ENCODE peak calls at places on chromosomes 3 and 15, in six cellular contexts. Y is progenitor cell of endocrine pancreas, O is AG04449, V is GM20000, R is OCI-LY7, L is endothelial cell. C is an unnamed sample.

GRCh38 chr3:41095702-41096101 is 103.6 kb upstream of the CTNNB1 start:
- DNase-seq in V (no peak), O (no peak), L (no peak), Y (no peak), R (no peak), C (no peak)

GRCh38 chr3:60081381-60082095 is 1031.7 kb upstream of the CFAP20DC start:
- DNase-seq in O (no peak), Y (no peak), L (no peak), R (peak; percentile 78), V (peak; percentile 17), C (no peak)

GRCh38 chr15:71272932-71273331 is 157.7 kb downstream of the THSD4 start:
- DNase-seq in Y (no peak), R (no peak), O (no peak), V (no peak), L (no peak), C (no peak)

GRCh38 chr3:179956416-179956830 is 80.3 kb downstream of the PEX5L start:
- DNase-seq in V (peak; percentile 54), R (peak; percentile 90), O (no peak), Y (no peak), L (no peak), C (no peak)

GRCh38 chr15:99399612-99400011 is 148.3 kb downstream of the LRRC28 start:
- DNase-seq in R (no peak), L (no peak), O (no peak), V (no peak), Y (no peak), C (no peak)

GRCh38 chr15:28024889-28025250 is 74.2 kb downstream of the OCA2 start:
- DNase-seq in L (no peak), O (no peak), V (no peak), Y (no peak), R (no peak), C (no peak)

GRCh38 chr15:71743861-71744382 is 66.4 kb upstream of the NR2E3 start:
- DNase-seq in O (no peak), V (peak; percentile 68), R (peak; percentile 71), Y (peak; percentile 34), L (peak; percentile 69), C (peak; percentile 61)

GRCh38 chr3:98750520-98750919 is 12.6 kb upstream of the ST3GAL6 start:
- DNase-seq in L (no peak), Y (no peak), R (no peak), O (no peak), V (no peak), C (no peak)

GRCh38 chr3:166243511-166243910 is 406.3 kb upstream of the BCHE start:
- DNase-seq in V (no peak), R (no peak), L (no peak), Y (no peak), O (no peak), C (no peak)

GRCh38 chr3:151426337-151426648 is 34.6 kb downstream of the IGSF10 start:
- DNase-seq in O (no peak), R (peak; percentile 52), Y (no peak), V (peak; percentile 30), L (no peak), C (no peak)

GRCh38 chr15:29873942-29874341 is 51.7 kb upstream of the TJP1 start:
- DNase-seq in L (no peak), O (no peak), V (no peak), R (no peak), Y (no peak), C (no peak)

GRCh38 chr15:55407631-55407948 is 569 bp downstream of the CCPG1 start:
- DNase-seq in R (no peak), O (no peak), L (no peak), Y (no peak), V (peak; percentile 17), C (no peak)

DNA sequence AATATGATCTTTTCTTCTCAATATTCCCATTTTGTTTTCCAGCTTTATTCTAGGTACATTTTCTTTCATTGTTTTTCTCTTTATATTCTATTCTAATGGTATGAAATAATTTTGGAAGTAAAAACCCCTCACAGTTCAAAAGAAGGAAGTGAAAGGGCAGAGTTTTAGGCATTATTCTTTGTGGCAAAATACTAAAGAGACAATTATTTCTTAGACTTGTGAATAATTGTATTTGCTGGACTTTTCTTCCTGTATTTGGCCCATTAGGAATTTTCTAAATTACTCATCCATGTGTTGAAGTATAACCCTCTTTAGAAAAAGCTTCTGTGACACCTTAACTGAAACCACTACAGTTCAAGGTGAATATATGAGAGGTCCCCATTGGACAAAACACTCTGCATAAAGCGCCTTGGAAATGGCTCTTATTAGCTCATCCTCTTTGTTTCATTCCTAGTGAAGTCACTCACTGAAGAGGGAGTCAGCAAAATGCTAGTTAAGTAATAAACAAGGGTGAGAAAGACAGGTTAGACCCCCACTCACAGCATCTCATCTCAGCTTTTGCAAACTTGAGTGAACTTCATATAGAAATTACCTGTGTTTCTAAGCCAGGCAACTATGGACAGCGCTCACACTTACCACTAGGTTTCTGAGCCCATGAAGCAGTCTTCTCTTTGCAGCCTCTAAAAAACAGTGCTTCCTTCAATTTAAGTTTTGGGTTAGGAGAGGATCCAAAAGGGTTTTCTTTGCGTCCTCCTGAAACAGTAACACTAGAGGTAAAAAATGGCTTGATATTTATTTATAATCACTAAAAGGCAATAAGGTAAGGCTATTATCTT is 327.5 kb downstream of the ARPP21 start:
- DNase-seq in L (no peak), R (no peak), V (no peak), Y (no peak), O (no peak), C (no peak)
- TF ChIP-seq CTCF in L (no peak), R (no peak), V (no peak), Y (no peak), O (no peak), C (no peak)

GRCh38 chr15:54305138-54305537 is 326.9 kb downstream of the UNC13C start:
- DNase-seq in V (no peak), Y (no peak), R (no peak), L (no peak), O (no peak), C (no peak)
- TF ChIP-seq CTCF in V (no peak), Y (no peak), R (no peak), L (no peak), O (no peak), C (no peak)

DNA sequence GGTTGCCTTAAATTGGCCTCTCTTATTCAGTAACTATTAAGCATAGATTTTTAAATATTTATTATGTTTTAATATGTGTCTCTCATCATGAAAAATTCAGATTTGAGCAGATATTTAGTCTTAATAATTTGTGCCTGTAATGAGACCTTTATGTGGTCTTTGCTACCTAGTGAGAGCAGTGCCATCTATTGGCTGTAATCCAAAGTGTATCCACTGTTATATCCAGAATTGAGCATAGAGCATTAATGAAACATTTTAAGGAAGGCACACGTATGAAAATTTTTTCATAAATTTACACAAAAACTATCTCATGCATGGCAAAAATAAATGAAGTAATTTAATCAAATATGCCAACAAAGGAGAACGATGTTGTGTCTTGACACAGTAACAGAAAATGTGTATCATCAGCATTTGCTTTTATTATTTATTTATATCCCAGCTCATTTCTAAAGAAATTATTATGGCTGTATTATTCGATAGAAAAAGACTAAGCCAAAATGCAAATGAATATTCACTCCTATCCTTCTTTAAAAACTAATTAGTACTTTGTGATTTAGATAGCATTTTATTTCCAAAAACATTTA is 203.5 kb downstream of the RSRC1 start:
- DNase-seq in V (peak; percentile 32), R (peak; percentile 52), O (no peak), Y (no peak), L (no peak), C (no peak)
- TF ChIP-seq CTCF in V (peak; percentile 53), R (peak; percentile 94), O (peak; percentile 22), Y (peak; percentile 80), L (peak; percentile 47), C (peak; percentile 64)

DNA sequence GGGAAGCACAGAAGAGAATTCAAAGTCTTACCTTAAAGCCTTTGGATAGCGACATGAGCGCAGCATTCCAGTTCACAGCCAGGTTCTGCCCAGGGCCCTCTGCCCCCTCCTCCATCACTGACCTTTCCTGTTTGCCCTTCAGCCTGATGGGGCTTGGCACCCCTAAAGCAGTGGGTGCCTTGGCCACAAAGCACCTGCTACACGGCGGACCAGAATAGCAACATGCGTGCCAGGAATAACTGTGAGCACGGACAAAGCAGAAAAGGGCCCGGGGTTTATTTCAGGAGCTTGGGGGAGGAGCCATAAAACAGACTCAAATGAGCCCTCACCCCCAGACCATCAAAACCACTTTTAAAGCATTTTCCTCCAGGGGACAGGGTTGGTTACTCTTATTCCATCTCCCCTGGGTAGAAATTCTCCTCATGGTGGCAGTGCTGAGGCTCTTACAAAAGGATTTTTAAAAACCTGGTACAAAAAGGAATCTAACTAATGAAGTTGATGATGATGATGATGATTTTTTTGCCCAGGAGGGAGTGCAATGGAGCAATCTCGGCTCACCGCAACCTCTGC is 135.4 kb downstream of the KLF13 start:
- DNase-seq in Y (no peak), V (no peak), R (peak; percentile 59), L (no peak), O (no peak), C (no peak)
- TF ChIP-seq CTCF in Y (no peak), V (no peak), R (peak; percentile 74), L (no peak), O (no peak), C (no peak)

GRCh38 chr3:113275876-113276580 is 64.7 kb downstream of the BOC start:
- DNase-seq in Y (no peak), L (no peak), O (no peak), V (peak; percentile 65), R (peak; percentile 38), C (peak; percentile 47)
- TF ChIP-seq CTCF in Y (peak; percentile 44), L (no peak), O (no peak), V (no peak), R (no peak), C (no peak)

DNA sequence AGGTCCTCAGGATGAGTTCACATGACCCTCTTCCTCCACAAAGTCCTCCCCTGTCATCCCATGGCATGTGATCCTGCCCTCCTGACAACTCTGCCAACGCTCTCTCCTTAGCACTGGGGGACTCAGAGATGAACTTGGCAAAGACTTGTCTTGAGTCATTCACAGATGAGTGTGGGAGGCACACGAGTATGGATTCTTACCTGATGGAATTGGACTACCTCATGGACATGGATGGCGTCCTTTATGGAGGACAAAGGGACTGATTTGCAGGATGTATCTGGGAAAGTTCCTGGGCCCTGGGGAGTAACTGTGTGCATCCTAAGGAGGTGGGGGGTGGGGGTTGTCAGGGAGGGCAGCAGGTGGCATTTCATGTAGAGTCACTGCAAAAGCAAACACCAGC is 38.2 kb upstream of the TOPBP1 start:
- DNase-seq in V (no peak), O (no peak), R (no peak), L (no peak), Y (no peak), C (no peak)
- TF ChIP-seq CTCF in V (no peak), O (no peak), R (no peak), L (no peak), Y (no peak), C (no peak)

GRCh38 chr3:48634661-48635221 is 520 bp downstream of the SLC26A6 start:
- DNase-seq in O (no peak), R (peak; percentile 67), L (peak; percentile 36), V (peak; percentile 79), Y (no peak), C (peak; percentile 47)

GRCh38 chr3:48631516-48632448 is 3.5 kb downstream of the SLC26A6 start:
- DNase-seq in L (no peak), R (no peak), V (no peak), O (no peak), Y (no peak), C (no peak)

GRCh38 chr3:48635222-48636021 is at the start of gene SLC26A6:
- DNase-seq in Y (peak; percentile 96), L (peak; percentile 98), O (peak; percentile 56), V (peak; percentile 100), R (peak; percentile 96), C (peak; percentile 99)

GRCh38 chr3:48633743-48634142 is 1.5 kb downstream of the SLC26A6 start:
- DNase-seq in O (no peak), R (no peak), L (no peak), Y (no peak), V (no peak), C (no peak)

GRCh38 chr3:48633256-48633655 is 2.0 kb downstream of the SLC26A6 start:
- DNase-seq in R (no peak), Y (no peak), L (no peak), V (no peak), O (no peak), C (no peak)
- TF ChIP-seq CTCF in R (no peak), Y (no peak), L (no peak), V (no peak), O (no peak), C (no peak)